ENCODE peak calls at places on chromosomes 12 and 14, in six cellular contexts. I is pons, Y is foreskin fibroblast, H is kidney epithelial cell, N is Right ventricle myocardium inferior, S is sigmoid colon. M is an unnamed sample.

GRCh38 chr14:69320581-69321365 is 60.8 kb downstream of the GALNT16 start:
- DNase-seq in N (no peak), S (peak; percentile 20), H (no peak), Y (no peak), I (no peak), M (no peak)

GRCh38 chr12:12210983-12211382 is 55.9 kb downstream of the LRP6 start:
- DNase-seq in H (no peak), S (no peak), I (no peak), Y (no peak), N (no peak), M (no peak)

GRCh38 chr14:100677925-100678765 is 48.5 kb upstream of the DLK1 start:
- DNase-seq in H (no peak), Y (peak; percentile 94), S (peak; percentile 83), N (peak; percentile 93), I (peak; percentile 26), M (peak; percentile 50)

GRCh38 chr12:53201170-53201541 is 5.9 kb downstream of the ITGB7 start:
- DNase-seq in I (no peak), N (no peak), Y (no peak), S (no peak), H (no peak), M (no peak)

GRCh38 chr12:25384954-25385216 is 134.2 kb upstream of the KRAS start:
- DNase-seq in N (no peak), H (no peak), Y (no peak), I (no peak), S (no peak), M (no peak)

GRCh38 chr12:19095869-19096480 is 33.6 kb upstream of the PLEKHA5 start:
- DNase-seq in N (no peak), I (no peak), H (no peak), S (no peak), Y (peak; percentile 71), M (no peak)

GRCh38 chr14:51823706-51824105 is 36.7 kb upstream of the GNG2 start:
- DNase-seq in I (no peak), H (no peak), Y (peak; percentile 37), S (no peak), N (no peak), M (no peak)

GRCh38 chr12:3046441-3047200 is 30.6 kb upstream of the TSPAN9 start:
- DNase-seq in N (no peak), H (no peak), S (no peak), Y (no peak), I (no peak), M (peak; percentile 22)

GRCh38 chr12:69258655-69259054 is 19.3 kb downstream of the CPSF6 start:
- DNase-seq in N (no peak), I (no peak), S (peak; percentile 61), Y (no peak), H (no peak), M (no peak)

GRCh38 chr12:94379479-94380113 is 80.1 kb downstream of the CEP83 start:
- DNase-seq in I (no peak), H (no peak), Y (no peak), S (no peak), N (no peak), M (no peak)

GRCh38 chr14:106200539-106201310 is 674.3 kb downstream of the TMEM121 start:
- DNase-seq in Y (no peak), N (no peak), S (no peak), I (no peak), H (no peak), M (no peak)

GRCh38 chr12:113933201-113933786 is 32.8 kb downstream of the RBM19 start:
- DNase-seq in N (peak; percentile 81), Y (peak; percentile 72), I (peak; percentile 58), H (peak; percentile 38), S (no peak), M (peak; percentile 89)

GRCh38 chr12:124359671-124360581 is 65.0 kb downstream of the RFLNA start:
- DNase-seq in Y (no peak), S (peak; percentile 98), N (peak; percentile 95), H (no peak), I (peak; percentile 45), M (no peak)

GRCh38 chr14:39218171-39218769 is 15.4 kb upstream of the MIA2 start:
- DNase-seq in H (no peak), Y (peak; percentile 26), N (no peak), S (no peak), I (no peak), M (no peak)

GRCh38 chr12:52007158-52007921 is 594 bp downstream of the TAMALIN start:
- DNase-seq in S (peak; percentile 80), H (no peak), N (peak; percentile 79), I (no peak), Y (no peak), M (peak; percentile 50)

GRCh38 chr12:117342682-117343081 is 18.7 kb downstream of the NOS1 start:
- DNase-seq in H (no peak), S (no peak), N (no peak), Y (no peak), I (no peak), M (peak; percentile 88)

GRCh38 chr12:10701226-10701681 is 21.9 kb downstream of the YBX3 start:
- DNase-seq in I (no peak), S (no peak), N (no peak), H (no peak), Y (peak; percentile 59), M (no peak)

GRCh38 chr14:61965030-61965745 is 203.0 kb downstream of the SNAPC1 start:
- DNase-seq in H (peak; percentile 41), N (no peak), S (no peak), I (no peak), Y (peak; percentile 90), M (no peak)

GRCh38 chr12:26031318-26031717 is 72.8 kb downstream of the RASSF8 start:
- DNase-seq in Y (no peak), N (no peak), H (no peak), I (no peak), S (no peak), M (peak; percentile 46)

GRCh38 chr14:95488376-95489162 is 27.9 kb downstream of the SYNE3 start:
- DNase-seq in S (no peak), N (no peak), Y (peak; percentile 56), I (peak; percentile 50), H (no peak), M (no peak)

GRCh38 chr12:45674583-45674982 is 54.9 kb upstream of the ARID2 start:
- DNase-seq in I (no peak), H (peak; percentile 21), N (no peak), Y (peak; percentile 91), S (peak; percentile 75), M (no peak)

GRCh38 chr12:131644481-131644880 is 66.4 kb upstream of the SFSWAP start:
- DNase-seq in H (no peak), N (no peak), I (no peak), S (no peak), Y (no peak), M (no peak)

GRCh38 chr14:100533647-100534485 is 53.4 kb downstream of the BEGAIN start:
- DNase-seq in S (peak; percentile 56), H (no peak), Y (peak; percentile 53), I (no peak), N (peak; percentile 46), M (no peak)

GRCh38 chr12:116454950-116455447 is 104.2 kb upstream of the MAP1LC3B2 start:
- DNase-seq in H (peak; percentile 86), N (no peak), S (no peak), I (no peak), Y (peak; percentile 95), M (no peak)

GRCh38 chr12:107079172-107080011 is 14.0 kb downstream of the CRY1 start:
- DNase-seq in Y (peak; percentile 53), H (no peak), I (peak; percentile 5), S (no peak), N (no peak), M (peak; percentile 44)

GRCh38 chr12:79885956-79886490 is 48.9 kb downstream of the PPP1R12A start:
- DNase-seq in H (no peak), S (no peak), N (no peak), I (no peak), Y (no peak), M (no peak)

GRCh38 chr14:58663494-58664111 is 25.8 kb downstream of the DACT1 start:
- DNase-seq in N (no peak), S (no peak), Y (peak; percentile 67), I (no peak), H (peak; percentile 92), M (peak; percentile 97)

GRCh38 chr12:25041006-25041741 is 92.3 kb upstream of the BCAT1 start:
- DNase-seq in Y (no peak), N (no peak), S (no peak), I (no peak), H (no peak), M (no peak)

GRCh38 chr12:6769003-6769389 is 2.8 kb downstream of the PTMS start:
- DNase-seq in N (no peak), Y (peak; percentile 84), I (no peak), H (no peak), S (peak; percentile 88), M (peak; percentile 98)

GRCh38 chr14:22981090-22982012 is 1.0 kb downstream of the AJUBA start:
- DNase-seq in N (no peak), H (no peak), S (no peak), I (no peak), Y (peak; percentile 57), M (no peak)

GRCh38 chr12:112973016-112973711 is 5.2 kb upstream of the OAS2 start:
- DNase-seq in N (no peak), H (no peak), Y (peak; percentile 38), I (no peak), S (no peak), M (no peak)